ENCODE peak calls at places on chromosomes 3 and 15, in ten cellular contexts. F, S, Z, V, U, M, B, D, X and T are unnamed samples.

GRCh38 chr3:104604326-104605010 is 762.2 kb upstream of the ALCAM start:
- DNase-seq in F (peak; percentile 61), S (no peak), Z (peak; percentile 44), V (peak; percentile 19), U (no peak), M (no peak), B (no peak), D (peak; percentile 38), X (no peak), T (no peak)

GRCh38 chr3:106631378-106632083 is 745.7 kb upstream of the CCDC54 start:
- DNase-seq in F (no peak), S (no peak), Z (no peak), V (no peak), U (no peak), M (no peak), B (no peak), D (no peak), X (no peak), T (no peak)

GRCh38 chr3:177468331-177468730 is 271.0 kb upstream of the TBL1XR1 start:
- DNase-seq in F (peak; percentile 47), S (no peak), Z (peak; percentile 98), V (no peak), U (no peak), M (no peak), B (peak; percentile 99), D (no peak), X (no peak), T (no peak)

GRCh38 chr3:187739125-187739560 is 6.1 kb downstream of the BCL6 start:
- DNase-seq in F (no peak), S (no peak), Z (no peak), V (no peak), U (no peak), M (no peak), B (no peak), D (peak; percentile 62), X (no peak), T (no peak)

GRCh38 chr3:169658311-169658931 is 5.1 kb downstream of the MECOM start:
- DNase-seq in F (no peak), S (no peak), Z (peak; percentile 53), V (no peak), U (no peak), M (no peak), B (no peak), D (no peak), X (no peak), T (no peak)

GRCh38 chr3:43378066-43378935 is 92.0 kb downstream of the SNRK start:
- DNase-seq in F (peak; percentile 59), S (no peak), Z (peak; percentile 44), V (no peak), U (no peak), M (no peak), B (no peak), D (peak; percentile 70), X (no peak), T (no peak)

GRCh38 chr15:57146394-57147140 is 228.1 kb downstream of the TCF12 start:
- DNase-seq in F (peak; percentile 66), S (no peak), Z (peak; percentile 81), V (peak; percentile 71), U (peak; percentile 9), M (no peak), B (no peak), D (peak; percentile 65), X (no peak), T (no peak)

GRCh38 chr3:172622916-172623700 is 87.8 kb downstream of the NCEH1 start:
- DNase-seq in F (peak; percentile 75), S (no peak), Z (peak; percentile 70), V (peak; percentile 56), U (no peak), M (no peak), B (no peak), D (peak; percentile 61), X (no peak), T (no peak)

GRCh38 chr15:50256188-50257041 is 9.1 kb downstream of the HDC start:
- DNase-seq in F (peak; percentile 54), S (no peak), Z (peak; percentile 59), V (no peak), U (no peak), M (no peak), B (peak; percentile 27), D (no peak), X (no peak), T (no peak)

GRCh38 chr3:167820114-167820865 is 84.8 kb downstream of the SERPINI1 start:
- DNase-seq in F (no peak), S (no peak), Z (no peak), V (no peak), U (no peak), M (no peak), B (no peak), D (no peak), X (no peak), T (no peak)

GRCh38 chr15:94671845-94672524 is 440.6 kb downstream of the MCTP2 start:
- DNase-seq in F (no peak), S (no peak), Z (peak; percentile 33), V (peak; percentile 32), U (no peak), M (no peak), B (peak; percentile 6), D (no peak), X (no peak), T (no peak)

GRCh38 chr3:170463011-170463410 is 44.3 kb downstream of the CLDN11 start:
- DNase-seq in F (no peak), S (no peak), Z (no peak), V (no peak), U (no peak), M (no peak), B (no peak), D (no peak), X (no peak), T (no peak)

GRCh38 chr15:83292317-83292716 is 7.9 kb upstream of the BNC1 start:
- DNase-seq in F (peak; percentile 55), S (no peak), Z (no peak), V (no peak), U (no peak), M (no peak), B (no peak), D (no peak), X (no peak), T (no peak)

GRCh38 chr3:114119776-114120175 is 59.1 kb downstream of the DRD3 start:
- DNase-seq in F (no peak), S (no peak), Z (peak; percentile 27), V (no peak), U (no peak), M (no peak), B (no peak), D (no peak), X (no peak), T (no peak)

GRCh38 chr15:64004582-64004981 is 41.7 kb downstream of the DAPK2 start:
- DNase-seq in F (peak; percentile 67), S (no peak), Z (no peak), V (no peak), U (no peak), M (no peak), B (no peak), D (no peak), X (no peak), T (peak; percentile 68)

GRCh38 chr15:52100807-52101206 is 11.8 kb downstream of the BCL2L10 start:
- DNase-seq in F (peak; percentile 94), S (no peak), Z (peak; percentile 91), V (no peak), U (peak; percentile 68), M (peak; percentile 56), B (peak; percentile 76), D (peak; percentile 17), X (no peak), T (peak; percentile 78)

GRCh38 chr15:40906101-40906946 is 12.1 kb downstream of the VPS18 start:
- DNase-seq in F (peak; percentile 98), S (peak; percentile 89), Z (peak; percentile 96), V (peak; percentile 90), U (peak; percentile 85), M (peak; percentile 88), B (no peak), D (peak; percentile 44), X (peak; percentile 93), T (peak; percentile 96)

GRCh38 chr3:158830391-158830790 is 28.5 kb downstream of the MFSD1 start:
- DNase-seq in F (peak; percentile 87), S (no peak), Z (no peak), V (no peak), U (no peak), M (no peak), B (no peak), D (no peak), X (no peak), T (no peak)

GRCh38 chr3:14253022-14253761 is 74.6 kb downstream of the LSM3 start:
- DNase-seq in F (peak; percentile 45), S (no peak), Z (peak; percentile 67), V (no peak), U (no peak), M (peak; percentile 41), B (no peak), D (no peak), X (no peak), T (no peak)

GRCh38 chr3:7710284-7710683 is 791.3 kb upstream of the LMCD1 start:
- DNase-seq in F (no peak), S (no peak), Z (no peak), V (peak; percentile 48), U (no peak), M (no peak), B (no peak), D (no peak), X (no peak), T (no peak)

GRCh38 chr15:85100186-85100937 is 118.7 kb downstream of the PDE8A start:
- DNase-seq in F (peak; percentile 36), S (no peak), Z (no peak), V (no peak), U (no peak), M (no peak), B (no peak), D (no peak), X (no peak), T (no peak)

GRCh38 chr3:50616003-50616769 is 765 bp upstream of the MAPKAPK3 start:
- DNase-seq in F (peak; percentile 85), S (peak; percentile 76), Z (peak; percentile 87), V (peak; percentile 35), U (peak; percentile 68), M (peak; percentile 83), B (peak; percentile 55), D (peak; percentile 81), X (peak; percentile 89), T (peak; percentile 87)

GRCh38 chr15:25134546-25134945 is 179.8 kb downstream of the SNRPN start:
- DNase-seq in F (no peak), S (no peak), Z (peak; percentile 57), V (no peak), U (no peak), M (no peak), B (no peak), D (no peak), X (no peak), T (no peak)

GRCh38 chr15:25169318-25169717 is 214.5 kb downstream of the SNRPN start:
- DNase-seq in F (no peak), S (peak; percentile 7), Z (no peak), V (no peak), U (no peak), M (peak; percentile 13), B (no peak), D (no peak), X (peak; percentile 58), T (peak; percentile 16)

GRCh38 chr3:47899495-47900108 is 96.7 kb downstream of the DHX30 start:
- DNase-seq in F (no peak), S (no peak), Z (no peak), V (no peak), U (no peak), M (no peak), B (no peak), D (no peak), X (no peak), T (no peak)

GRCh38 chr15:64622410-64623260 is 152.8 kb downstream of the RBPMS2 start:
- DNase-seq in F (no peak), S (no peak), Z (no peak), V (no peak), U (peak; percentile 63), M (no peak), B (no peak), D (no peak), X (no peak), T (no peak)

GRCh38 chr15:29939404-29939803 is 117.1 kb upstream of the TJP1 start:
- DNase-seq in F (peak; percentile 75), S (no peak), Z (no peak), V (no peak), U (no peak), M (no peak), B (no peak), D (no peak), X (no peak), T (no peak)

GRCh38 chr3:72776-73175 is 123.8 kb upstream of the CHL1 start:
- DNase-seq in F (no peak), S (no peak), Z (no peak), V (no peak), U (no peak), M (no peak), B (no peak), D (no peak), X (no peak), T (no peak)